ENCODE peak calls at places on chromosomes 3 and 15, in four cellular contexts. W is CD8-positive, alpha-beta T cell; Y is heart right ventricle; J is GM13976. Z is an unnamed sample.
A peak's percentile ranks its signal among the peaks of the same experiment; 100 is the strongest.

GRCh38 chr15:33194237-33194636 is 277 bp downstream of the FMN1 start:
- DNase-seq in W (no peak), Y (no peak), J (no peak), Z (no peak)

GRCh38 chr3:71680588-71680987 is 44.6 kb downstream of the EIF4E3 start:
- DNase-seq in W (no peak), Y (no peak), J (no peak), Z (no peak)

GRCh38 chr3:18440053-18440768 is 15.1 kb upstream of the SATB1 start:
- DNase-seq in W (no peak), Y (no peak), J (no peak), Z (no peak)

GRCh38 chr15:35928847-35929246 is 382.9 kb upstream of the DPH6 start:
- DNase-seq in W (no peak), Y (no peak), J (no peak), Z (no peak)

GRCh38 chr15:55552926-55553325 is 35.2 kb downstream of the PYGO1 start:
- DNase-seq in W (no peak), Y (peak; percentile 37), J (no peak), Z (no peak)

GRCh38 chr15:69666441-69666882 is 213.8 kb downstream of the RPLP1 start:
- DNase-seq in W (no peak), Y (no peak), J (peak; percentile 79), Z (peak; percentile 70)

GRCh38 chr15:55606214-55606613 is 18.1 kb upstream of the PYGO1 start:
- DNase-seq in W (no peak), Y (no peak), J (no peak), Z (no peak)

GRCh38 chr3:45132568-45133211 is 13.5 kb downstream of the CDCP1 start:
- DNase-seq in W (no peak), Y (no peak), J (no peak), Z (no peak)

GRCh38 chr3:165259518-165260193 is 63.5 kb upstream of the SLITRK3 start:
- DNase-seq in W (no peak), Y (no peak), J (no peak), Z (no peak)

GRCh38 chr3:165254812-165255211 is 58.6 kb upstream of the SLITRK3 start:
- DNase-seq in W (no peak), Y (no peak), J (no peak), Z (no peak)

DNA sequence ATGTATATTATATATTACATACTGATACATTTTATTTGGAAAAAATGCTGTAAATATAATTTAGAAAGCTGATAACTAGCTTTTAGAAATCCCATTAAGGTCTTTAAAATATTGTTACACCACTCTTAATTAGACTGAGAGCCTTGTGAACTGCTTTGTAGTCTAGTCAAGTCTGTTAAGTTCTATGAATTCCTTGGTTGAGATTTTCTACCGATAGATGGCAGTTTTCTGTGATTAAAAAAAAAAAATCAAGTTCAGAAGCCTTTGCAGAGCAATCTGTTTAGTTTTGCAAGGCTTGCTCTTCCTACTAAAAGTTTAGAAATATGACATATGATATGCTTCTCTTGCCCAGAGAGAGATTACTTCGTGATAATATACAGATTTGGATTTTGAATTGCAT is 60.4 kb upstream of the SLITRK3 start:
- DNase-seq in W (no peak), Y (no peak), J (no peak), Z (no peak)
- TF ChIP-seq CTCF in W (no peak), Y (no peak), J (no peak), Z (no peak)

GRCh38 chr15:64141798-64142512 is 9.6 kb upstream of the SNX22 start:
- DNase-seq in W (no peak), Y (no peak), J (no peak), Z (no peak)
- TF ChIP-seq CTCF in W (no peak), Y (no peak), J (no peak), Z (no peak)

GRCh38 chr15:72535911-72536310 is 61.8 kb downstream of the ARIH1 start:
- DNase-seq in W (no peak), Y (no peak), J (no peak), Z (no peak)

GRCh38 chr15:72536506-72536905 is 62.4 kb downstream of the ARIH1 start:
- DNase-seq in W (no peak), Y (no peak), J (no peak), Z (no peak)

GRCh38 chr15:72538931-72539330 is 64.8 kb downstream of the ARIH1 start:
- DNase-seq in W (no peak), Y (no peak), J (no peak), Z (no peak)

GRCh38 chr15:72534522-72534921 is 60.4 kb downstream of the ARIH1 start:
- DNase-seq in W (peak; percentile 52), Y (no peak), J (no peak), Z (no peak)

DNA sequence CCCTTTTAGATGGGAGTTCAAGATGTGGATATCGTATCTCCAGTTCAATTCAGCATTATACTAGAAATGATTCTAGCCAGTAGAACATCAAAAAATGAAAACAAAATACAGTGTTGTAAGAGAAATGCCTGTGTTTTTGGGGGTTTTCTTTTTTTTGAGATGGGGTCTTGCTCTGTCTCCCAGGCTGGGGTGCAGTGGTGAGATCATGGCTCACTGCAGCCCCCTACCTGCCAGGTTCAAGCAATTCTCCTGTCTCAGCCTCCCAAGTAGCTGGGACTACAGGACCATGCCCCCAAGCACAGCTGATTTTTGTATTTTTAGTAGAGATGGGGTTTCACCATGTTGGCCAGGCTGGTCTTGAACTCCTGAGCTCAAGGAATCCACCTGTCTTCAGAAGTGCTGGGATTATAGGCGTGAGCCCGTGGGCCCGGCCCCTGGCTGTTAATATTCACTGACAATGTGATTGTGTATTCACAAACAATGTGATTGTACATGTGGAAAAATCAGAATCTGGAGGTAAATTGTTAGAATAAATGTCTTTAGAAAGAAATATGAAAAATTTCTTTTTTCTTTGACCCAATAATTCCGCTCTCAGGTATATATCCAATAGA is 59.0 kb downstream of the ARIH1 start:
- DNase-seq in W (no peak), Y (no peak), J (no peak), Z (no peak)
- TF ChIP-seq CTCF in W (peak; percentile 46), Y (peak; percentile 49), J (peak; percentile 37), Z (peak; percentile 51)

GRCh38 chr3:135147657-135148056 is 352.6 kb downstream of the EPHB1 start:
- DNase-seq in W (no peak), Y (no peak), J (no peak), Z (no peak)

GRCh38 chr3:135145581-135145980 is 350.5 kb downstream of the EPHB1 start:
- DNase-seq in W (no peak), Y (no peak), J (no peak), Z (no peak)

GRCh38 chr3:135150282-135150681 is 355.2 kb downstream of the EPHB1 start:
- DNase-seq in W (no peak), Y (no peak), J (no peak), Z (no peak)

GRCh38 chr3:135143474-135143873 is 348.4 kb downstream of the EPHB1 start:
- DNase-seq in W (no peak), Y (no peak), J (no peak), Z (no peak)

GRCh38 chr3:135148431-135148830 is 353.4 kb downstream of the EPHB1 start:
- DNase-seq in W (no peak), Y (peak; percentile 44), J (no peak), Z (no peak)
- TF ChIP-seq CTCF in W (no peak), Y (no peak), J (no peak), Z (no peak)

GRCh38 chr3:35946857-35947514 is 307.7 kb downstream of the ARPP21 start:
- DNase-seq in W (no peak), Y (no peak), J (no peak), Z (no peak)
- TF ChIP-seq CTCF in W (no peak), Y (no peak), J (no peak), Z (no peak)

GRCh38 chr3:173043757-173044156 is 97.3 kb downstream of the SPATA16 start:
- DNase-seq in W (no peak), Y (no peak), J (no peak), Z (no peak)

GRCh38 chr3:173044998-173045397 is 96.0 kb downstream of the SPATA16 start:
- DNase-seq in W (no peak), Y (no peak), J (no peak), Z (no peak)

DNA sequence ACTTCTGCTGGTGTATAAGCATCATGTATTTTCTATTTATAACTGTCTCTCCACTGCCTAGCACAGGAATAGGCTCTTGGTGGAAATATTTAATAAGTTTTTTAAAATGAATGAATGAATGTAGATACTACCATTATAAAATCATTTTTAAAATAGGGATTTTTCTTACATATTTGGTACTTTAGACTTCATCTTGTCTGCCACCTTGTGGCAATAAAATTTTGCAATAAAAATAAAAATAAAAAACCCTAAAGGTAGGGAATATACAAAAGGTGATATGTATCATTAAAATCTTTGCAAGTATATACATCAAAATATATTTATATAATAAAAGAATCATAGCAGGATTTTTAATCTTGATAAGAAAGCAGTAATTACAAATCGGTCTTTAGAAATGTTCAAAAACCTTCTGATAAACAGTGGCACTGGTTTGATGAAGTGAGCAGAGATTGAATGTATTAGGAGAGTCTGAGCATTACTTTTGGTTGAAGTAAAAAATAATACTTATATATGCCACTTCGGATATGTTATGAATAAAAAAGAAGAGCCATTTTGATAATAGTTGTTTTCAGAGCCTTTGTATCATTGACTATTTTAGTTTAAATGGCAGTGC is 95.2 kb downstream of the SPATA16 start:
- DNase-seq in W (no peak), Y (no peak), J (no peak), Z (no peak)
- TF ChIP-seq CTCF in W (no peak), Y (peak; percentile 57), J (no peak), Z (no peak)

GRCh38 chr15:82298520-82298919 is 35.9 kb downstream of the SAXO2 start:
- DNase-seq in W (peak; percentile 86), Y (no peak), J (no peak), Z (no peak)

GRCh38 chr15:82303956-82304640 is 41.5 kb downstream of the SAXO2 start:
- DNase-seq in W (no peak), Y (no peak), J (no peak), Z (no peak)

GRCh38 chr15:82300883-82301282 is 38.3 kb downstream of the SAXO2 start:
- DNase-seq in W (no peak), Y (no peak), J (no peak), Z (no peak)

GRCh38 chr15:82298032-82298431 is 35.4 kb downstream of the SAXO2 start:
- DNase-seq in W (no peak), Y (no peak), J (no peak), Z (no peak)

GRCh38 chr15:82301296-82302016 is 38.8 kb downstream of the SAXO2 start:
- DNase-seq in W (no peak), Y (no peak), J (no peak), Z (no peak)
- TF ChIP-seq CTCF in W (no peak), Y (no peak), J (no peak), Z (no peak)